ENCODE peak calls at places on chromosomes 4 and X, in nine cellular contexts. D is gastrocnemius medialis; Y is ovary; G is PC-3; Q is HepG2; H is adrenal gland; R is neural progenitor cell; W is bronchial epithelial cell; Z is CD8-positive, alpha-beta T cell. X is an unnamed sample. For H3K27me3, the result is how much of the 10 kb centered on the place peaks cover.

GRCh38 chr4:177012918-177013545 is 220.3 kb upstream of the VEGFC start:
- DNase-seq in W (peak), G (peak), Q (no peak), Y (no peak), D (no peak), Z (no peak), H (no peak), R (no peak), X (peak)

GRCh38 chrX:43661521-43662240 is 5.6 kb downstream of the MAOA start:
- DNase-seq in R (no peak), H (no peak), W (no peak), G (no peak), Q (no peak), Y (no peak), D (peak), Z (no peak), X (peak)

GRCh38 chrX:71144651-71145050 is at the start of gene NLGN3:
- DNase-seq in R (peak), G (no peak), W (no peak), D (no peak), Y (no peak), H (no peak), Q (no peak), Z (no peak), X (no peak)

GRCh38 chr4:24781999-24782745 is 13.2 kb upstream of the SOD3 start:
- DNase-seq in Y (no peak), Z (no peak), W (no peak), H (no peak), D (no peak), G (peak), R (no peak), Q (no peak), X (no peak)

GRCh38 chrX:30521440-30522182 is 56.0 kb downstream of the TASL start:
- DNase-seq in D (no peak), R (peak), W (peak), Z (no peak), Y (no peak), Q (no peak), G (peak), H (no peak), X (peak)

GRCh38 chr4:140662082-140662869 is 93.5 kb upstream of the UCP1 start:
- DNase-seq in Z (no peak), Q (peak), W (peak), H (no peak), G (peak), D (no peak), R (no peak), Y (no peak), X (peak)

GRCh38 chrX:152725409-152725808 is 8.1 kb downstream of the CSAG1 start:
- DNase-seq in H (no peak), Q (no peak), Y (no peak), D (no peak), R (no peak), G (no peak), Z (no peak), W (no peak), X (no peak)

GRCh38 chr4:109739547-109739946 is 9.7 kb upstream of the PLA2G12A start:
- DNase-seq in D (no peak), W (peak), R (no peak), H (no peak), G (no peak), Z (no peak), Y (no peak), Q (no peak), X (peak)

GRCh38 chr4:8646296-8647093 is 53.9 kb downstream of the CPZ start:
- DNase-seq in D (no peak), W (no peak), Y (peak), G (no peak), Q (no peak), R (peak), Z (peak), H (no peak), X (no peak)

GRCh38 chr4:8644966-8645752 is 52.6 kb downstream of the CPZ start:
- DNase-seq in Q (no peak), R (no peak), Y (peak), Z (peak), W (no peak), D (no peak), H (peak), G (no peak), X (no peak)

GRCh38 chr4:8644461-8644891 is 51.9 kb downstream of the CPZ start:
- DNase-seq in Y (peak), H (no peak), Q (no peak), Z (no peak), D (no peak), G (no peak), R (peak), W (no peak), X (no peak)

GRCh38 chr4:8647094-8647570 is 54.6 kb downstream of the CPZ start:
- DNase-seq in Y (peak), G (no peak), D (no peak), Q (no peak), R (no peak), Z (no peak), H (no peak), W (no peak), X (no peak)

DNA sequence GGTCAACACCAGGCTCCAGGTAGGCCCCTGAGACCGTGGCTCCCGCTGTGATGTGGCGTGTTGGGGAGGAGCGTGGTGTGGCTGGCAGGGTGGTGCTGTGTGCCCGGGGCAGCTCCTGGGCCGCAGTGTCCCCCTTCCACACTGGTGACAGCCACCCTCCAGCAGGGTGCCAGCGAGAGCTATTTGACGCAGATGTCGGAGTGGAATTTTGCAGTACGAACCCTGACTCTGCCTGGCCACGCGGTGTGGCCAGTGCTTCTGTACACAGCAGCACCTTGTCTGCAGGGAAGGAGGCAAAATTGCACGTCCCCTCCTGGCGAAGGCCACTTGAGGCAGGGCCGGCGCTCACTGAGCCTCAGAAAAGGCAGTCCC is 53.2 kb downstream of the CPZ start:
- DNase-seq in H (peak), R (no peak), Q (no peak), Y (peak), D (no peak), W (no peak), G (no peak), Z (no peak), X (no peak)
- H3K27me3 ChIP-seq in H (under half), R (under half), Q (half or more), Y (under half), D (under half), W (under half), G (half or more), Z (under half), X (under half)

GRCh38 chrX:34350552-34350951 is 218.4 kb upstream of the FAM47A start:
- DNase-seq in Y (no peak), H (no peak), Z (no peak), G (peak), Q (no peak), D (no peak), W (peak), R (no peak), X (no peak)
- H3K27me3 ChIP-seq in Y (under half), H (under half), Z (under half), G (under half), Q (under half), D (under half), W (under half), R (under half), X (under half)

DNA sequence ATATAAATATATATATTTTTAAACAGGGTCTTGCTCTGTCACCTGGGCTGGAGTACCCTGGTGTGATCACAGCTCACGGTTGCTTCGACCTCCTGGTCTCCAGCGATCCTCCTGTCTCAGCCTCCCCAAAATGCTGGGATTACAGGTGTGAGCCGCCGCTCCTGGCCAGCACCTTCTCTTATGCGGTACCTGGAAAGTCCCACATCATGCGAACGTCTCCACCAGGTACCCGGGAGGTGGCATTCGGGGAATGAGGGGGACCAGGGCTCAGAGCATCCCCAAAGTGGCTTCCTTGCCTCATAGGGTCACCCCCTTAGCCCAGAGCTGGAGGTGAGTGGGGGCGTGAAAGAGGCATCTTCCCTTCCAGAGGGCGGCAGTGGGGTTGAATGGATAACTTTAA is 84.0 kb upstream of the PPP2R3B start:
- DNase-seq in H (no peak), R (no peak), G (no peak), Y (no peak), Q (no peak), W (no peak), Z (no peak), D (no peak), X (no peak)
- H3K27me3 ChIP-seq in H (under half), R (under half), G (under half), Y (under half), Q (under half), W (under half), Z (under half), D (under half), X (under half)

DNA sequence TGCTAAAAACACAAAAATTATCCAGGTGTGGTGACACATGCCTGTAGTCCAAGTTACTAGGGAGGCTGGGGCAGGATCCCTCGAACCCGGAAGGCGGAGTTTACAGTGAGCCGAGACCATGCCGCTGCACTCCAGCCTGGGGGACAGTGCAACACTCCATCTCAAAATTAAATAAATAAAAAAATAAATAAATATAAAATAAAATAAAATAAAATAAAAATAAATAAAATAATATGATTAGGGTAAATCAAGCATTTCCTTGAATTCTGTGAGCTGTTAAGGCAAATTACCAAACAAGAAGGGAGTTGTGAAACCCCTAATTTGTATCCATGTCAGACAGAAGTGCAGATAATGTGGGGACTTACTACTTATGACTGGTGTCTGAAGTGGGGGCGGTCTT is 1928.9 kb upstream of the IGFBP7 start:
- DNase-seq in H (no peak), Y (no peak), G (no peak), R (no peak), Z (no peak), Q (no peak), W (no peak), D (no peak), X (no peak)
- H3K27me3 ChIP-seq in H (under half), Y (under half), G (under half), R (under half), Z (under half), Q (under half), W (under half), D (under half), X (under half)

GRCh38 chrX:69508610-69509009 is 4.5 kb downstream of the NALF2 start:
- DNase-seq in Y (no peak), W (no peak), R (no peak), G (no peak), H (no peak), D (no peak), Q (no peak), Z (no peak), X (no peak)
- H3K27me3 ChIP-seq in Y (under half), W (under half), R (under half), G (under half), H (under half), D (under half), Q (under half), Z (under half), X (under half)

GRCh38 chrX:18643243-18643642 is 28.7 kb downstream of the RS1 start:
- DNase-seq in Z (no peak), Y (no peak), W (no peak), Q (no peak), D (no peak), R (no peak), H (no peak), G (no peak), X (no peak)
- H3K27me3 ChIP-seq in Z (under half), Y (under half), W (under half), Q (under half), D (under half), R (under half), H (under half), G (under half), X (under half)

DNA sequence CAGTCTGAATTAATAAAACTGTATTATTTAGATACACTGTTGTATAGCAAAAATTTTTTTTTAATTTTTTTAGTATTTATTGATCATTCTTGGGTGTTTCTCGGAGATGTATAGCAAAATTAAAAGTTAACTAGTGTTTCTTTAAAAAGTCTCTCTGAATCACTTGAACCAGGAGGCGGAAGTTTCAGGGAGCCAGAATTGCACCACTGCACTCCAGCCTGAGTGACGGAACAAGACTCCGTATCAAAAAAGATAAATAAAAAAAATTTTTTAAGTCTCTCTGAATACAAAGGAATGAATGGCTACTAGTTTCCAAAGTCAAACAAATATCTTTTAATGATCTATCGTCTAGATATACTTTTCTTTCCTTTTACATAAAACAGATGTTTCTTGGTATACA is 64.4 kb downstream of the ELF2 start:
- DNase-seq in H (no peak), Y (no peak), G (no peak), Z (no peak), D (no peak), W (no peak), R (no peak), Q (no peak), X (no peak)
- H3K27me3 ChIP-seq in H (under half), Y (under half), G (under half), Z (under half), D (under half), W (under half), R (under half), Q (under half), X (under half)